ENCODE peak calls at places on chromosomes 7 and 10, in five cellular contexts. B is stomach; A is cardiac muscle cell; K is CD8-positive, alpha-beta T cell; F is Panc1. G is an unnamed sample.

GRCh38 chr10:6053816-6054581 is 8.2 kb downstream of the IL2RA start:
- DNase-seq in B (peak; percentile 68), A (no peak), K (peak; percentile 48), F (no peak), G (peak; percentile 93)

GRCh38 chr10:69474688-69475432 is 23.6 kb downstream of the TSPAN15 start:
- DNase-seq in B (no peak), A (no peak), K (no peak), F (no peak), G (peak; percentile 52)

GRCh38 chr10:78626471-78626870 is 442.3 kb upstream of the ZMIZ1 start:
- DNase-seq in B (no peak), A (no peak), K (no peak), F (no peak), G (no peak)

GRCh38 chr7:88361357-88361756 is 54.7 kb upstream of the STEAP4 start:
- DNase-seq in B (no peak), A (no peak), K (no peak), F (no peak), G (no peak)

GRCh38 chr10:17445400-17445998 is 8.9 kb downstream of the ST8SIA6 start:
- DNase-seq in B (no peak), A (no peak), K (no peak), F (no peak), G (peak; percentile 32)

GRCh38 chr10:123472606-123473005 is 193.5 kb upstream of the GPR26 start:
- DNase-seq in B (no peak), A (peak; percentile 88), K (no peak), F (no peak), G (no peak)

GRCh38 chr7:28165971-28166955 is 14.3 kb downstream of the JAZF1 start:
- DNase-seq in B (no peak), A (no peak), K (no peak), F (no peak), G (no peak)

GRCh38 chr10:15293862-15294835 is 76.9 kb downstream of the FAM171A1 start:
- DNase-seq in B (no peak), A (no peak), K (no peak), F (no peak), G (no peak)

GRCh38 chr7:134130124-134130523 is 3.0 kb downstream of the LRGUK start:
- DNase-seq in B (no peak), A (no peak), K (no peak), F (no peak), G (no peak)

GRCh38 chr7:36301914-36302771 is 87.5 kb upstream of the ANLN start:
- DNase-seq in B (peak; percentile 7), A (no peak), K (no peak), F (no peak), G (no peak)

GRCh38 chr10:122362621-122363020 is 11.9 kb upstream of the PLEKHA1 start:
- DNase-seq in B (no peak), A (no peak), K (no peak), F (no peak), G (no peak)

GRCh38 chr7:104838537-104839299 is 175.3 kb upstream of the KMT2E start:
- DNase-seq in B (no peak), A (no peak), K (no peak), F (no peak), G (no peak)

GRCh38 chr7:676972-677385 is 49.5 kb upstream of the DNAAF5 start:
- DNase-seq in B (no peak), A (no peak), K (no peak), F (no peak), G (no peak)

GRCh38 chr10:23453465-23453864 is 14.6 kb downstream of the OTUD1 start:
- DNase-seq in B (no peak), A (no peak), K (no peak), F (no peak), G (no peak)

GRCh38 chr7:77266162-77266807 is 66.7 kb upstream of the FGL2 start:
- DNase-seq in B (no peak), A (no peak), K (no peak), F (no peak), G (no peak)

GRCh38 chr10:90865400-90865799 is 6.4 kb upstream of the RPP30 start:
- DNase-seq in B (no peak), A (no peak), K (no peak), F (no peak), G (no peak)

GRCh38 chr7:121305109-121305508 is 23.7 kb upstream of the WNT16 start:
- DNase-seq in B (no peak), A (no peak), K (no peak), F (no peak), G (no peak)

GRCh38 chr7:104328970-104329825 is 795 bp downstream of the LHFPL3 start:
- DNase-seq in B (no peak), A (no peak), K (no peak), F (no peak), G (no peak)

GRCh38 chr7:140719711-140720110 is 23.2 kb downstream of the NDUFB2 start:
- DNase-seq in B (no peak), A (no peak), K (no peak), F (no peak), G (no peak)

DNA sequence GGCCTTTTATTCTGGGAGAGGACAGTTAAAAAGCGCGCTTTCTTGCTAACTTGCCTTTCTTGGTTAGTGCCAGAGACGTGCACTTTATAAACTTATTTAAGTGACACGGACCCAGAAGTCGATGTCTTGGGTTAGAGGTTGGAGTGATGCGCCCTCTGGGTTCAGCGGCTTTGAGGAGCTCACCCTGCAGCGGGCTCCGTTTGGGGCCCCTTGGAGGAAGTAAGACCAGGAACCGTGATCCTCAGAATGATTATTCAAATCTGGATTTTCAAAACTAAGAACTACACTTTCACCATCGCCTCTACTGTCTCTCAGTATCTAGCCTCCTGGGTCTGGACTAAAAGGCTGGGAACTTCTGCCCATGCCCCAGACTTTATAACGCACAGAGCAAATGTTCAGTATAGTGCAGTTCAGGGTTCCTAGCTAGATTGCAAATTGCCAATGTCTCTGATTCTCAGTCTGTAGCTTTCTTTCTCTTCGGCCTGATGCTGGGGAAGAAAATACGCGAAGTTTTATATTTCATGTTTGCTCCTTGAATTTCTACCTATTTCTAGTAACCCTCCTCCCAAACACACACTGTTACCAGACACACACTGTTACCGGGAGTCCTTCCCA is 18.6 kb upstream of the SMO start:
- DNase-seq in B (no peak), A (no peak), K (no peak), F (no peak), G (no peak)
- H3K27ac ChIP-seq in B (peak overlapping the region; percentile 66), A (no peak overlapping the region), K (no peak overlapping the region), F (no peak overlapping the region), G (no peak overlapping the region)

GRCh38 chr10:127027786-127028185 is 122.6 kb downstream of the DOCK1 start:
- DNase-seq in B (no peak), A (no peak), K (peak; percentile 38), F (no peak), G (no peak)

GRCh38 chr10:127020260-127020659 is 115.0 kb downstream of the DOCK1 start:
- DNase-seq in B (no peak), A (no peak), K (no peak), F (no peak), G (no peak)

GRCh38 chr10:127021771-127022170 is 116.5 kb downstream of the DOCK1 start:
- DNase-seq in B (no peak), A (no peak), K (peak; percentile 1), F (no peak), G (no peak)

GRCh38 chr10:127028556-127028955 is 123.3 kb downstream of the DOCK1 start:
- DNase-seq in B (no peak), A (no peak), K (no peak), F (no peak), G (no peak)

DNA sequence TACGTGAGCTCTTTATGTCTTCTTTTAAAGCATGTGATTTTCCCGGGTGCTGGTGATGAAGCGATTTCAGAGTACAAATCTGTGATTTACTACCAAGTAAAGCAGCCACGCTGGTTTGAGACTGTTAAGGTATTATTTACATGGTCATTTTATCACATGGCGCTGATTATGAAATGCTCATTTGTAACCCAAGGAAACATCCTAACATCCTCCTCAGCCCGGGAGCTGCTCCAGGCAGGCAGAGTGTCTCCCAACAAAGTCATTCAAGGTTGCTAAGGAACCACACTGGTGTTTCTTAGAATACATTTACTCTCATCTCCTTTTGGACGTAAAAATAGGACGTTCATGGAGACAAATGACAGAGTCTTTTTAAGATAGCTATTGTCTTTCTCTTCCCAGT is 119.4 kb downstream of the DOCK1 start:
- DNase-seq in B (no peak), A (no peak), K (no peak), F (no peak), G (no peak)
- H3K27ac ChIP-seq in B (no peak overlapping the region), A (no peak overlapping the region), K (no peak overlapping the region), F (no peak overlapping the region), G (no peak overlapping the region)

GRCh38 chr7:5421626-5422323 is 1.9 kb downstream of the TNRC18 start:
- DNase-seq in B (peak; percentile 69), A (peak; percentile 61), K (no peak), F (no peak), G (peak; percentile 78)
- H3K27ac ChIP-seq in B (peak overlapping the region; percentile 100), A (peak overlapping the region; percentile 100), K (no peak overlapping the region), F (peak overlapping the region; percentile 100), G (peak overlapping the region; percentile 88)

DNA sequence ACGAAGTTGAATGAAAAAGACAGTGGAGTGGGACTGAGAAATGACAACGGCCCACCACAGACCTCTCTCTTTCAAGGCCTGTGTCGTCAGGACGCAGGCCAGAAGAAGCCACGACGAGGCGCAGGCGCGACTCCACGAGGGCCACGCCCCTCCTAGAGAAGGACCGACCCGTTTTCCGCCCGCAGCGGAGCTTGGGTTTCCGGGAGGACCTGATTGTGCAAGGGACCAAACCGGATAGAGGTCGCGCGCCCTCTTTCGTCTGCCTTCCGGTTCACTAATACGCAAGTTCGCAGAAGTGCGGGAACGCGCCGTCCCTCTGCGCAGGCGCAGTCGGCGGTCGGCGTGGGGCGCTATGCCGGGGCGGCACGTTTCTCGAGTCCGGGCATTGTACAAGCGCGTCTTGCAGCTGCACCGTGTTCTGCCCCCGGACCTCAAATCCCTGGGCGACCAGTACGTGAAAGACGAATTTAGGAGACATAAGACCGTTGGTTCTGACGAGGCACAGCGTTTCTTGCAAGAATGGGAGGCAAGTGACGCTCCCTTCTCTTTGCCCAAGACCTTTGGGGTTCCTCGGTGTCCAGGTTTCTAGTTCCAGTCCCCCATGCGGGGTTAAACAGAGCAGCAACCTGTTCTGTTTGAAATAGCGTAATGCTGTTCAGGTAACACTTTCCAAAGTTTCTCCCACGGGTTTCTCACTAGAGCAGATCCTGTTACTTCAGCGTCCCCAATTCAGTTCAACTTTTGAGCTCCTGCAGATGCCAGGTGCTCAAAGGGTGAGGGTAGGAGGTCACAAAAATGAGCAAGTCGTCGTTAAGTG is at the start of gene SDHAF3:
- DNase-seq in B (peak; percentile 98), A (peak; percentile 98), K (peak; percentile 99), F (peak; percentile 93), G (peak; percentile 98)
- H3K27ac ChIP-seq in B (peak within 1 kb of the TSS; percentile 90), A (peak within 1 kb of the TSS; percentile 78), K (peak within 1 kb of the TSS; percentile 66), F (peak within 1 kb of the TSS; percentile 98), G (peak within 1 kb of the TSS; percentile 52)

GRCh38 chr10:27526242-27526641 is 22.1 kb downstream of the RAB18 start:
- DNase-seq in B (no peak), A (no peak), K (no peak), F (no peak), G (no peak)
- H3K27ac ChIP-seq in B (no peak overlapping the region), A (no peak overlapping the region), K (no peak overlapping the region), F (no peak overlapping the region), G (no peak overlapping the region)